ENCODE peak calls at places on chromosomes 4 and X, in five cellular contexts. H is H1, K is neuronal stem cell, Y is IMR-90, W is mesenchymal stem cell. M is an unnamed sample.

GRCh38 chr4:170030121-170030520 is 3.9 kb upstream of the MFAP3L start:
- DNase-seq in W (no peak), Y (no peak), H (no peak), K (no peak), M (no peak)

GRCh38 chr4:80587861-80588385 is 252.4 kb downstream of the CFAP299 start:
- DNase-seq in Y (no peak), W (no peak), K (no peak), H (no peak), M (no peak)

GRCh38 chr4:39587881-39588280 is 50.8 kb downstream of the SMIM14 start:
- DNase-seq in Y (peak), K (no peak), H (peak), W (peak), M (no peak)

GRCh38 chr4:17468638-17469221 is 43.2 kb downstream of the QDPR start:
- DNase-seq in Y (peak), K (peak), W (peak), H (no peak), M (no peak)

GRCh38 chr4:138308421-138308820 is 66.3 kb upstream of the SLC7A11 start:
- DNase-seq in W (peak), K (no peak), Y (peak), H (no peak), M (peak)

GRCh38 chrX:119155416-119156035 is 27.9 kb upstream of the KIAA1210 start:
- DNase-seq in Y (peak), H (no peak), W (peak), K (no peak), M (no peak)

GRCh38 chr4:133483600-133484246 is 334.6 kb downstream of the PCDH10 start:
- DNase-seq in K (no peak), H (no peak), Y (peak), W (peak), M (peak)

GRCh38 chr4:185219551-185220344 is 10.3 kb downstream of the SNX25 start:
- DNase-seq in Y (peak), H (no peak), K (no peak), W (peak), M (no peak)

GRCh38 chr4:66034671-66035070 is 364.4 kb upstream of the EPHA5 start:
- DNase-seq in Y (no peak), K (no peak), H (no peak), W (no peak), M (no peak)

GRCh38 chr4:139740531-139741041 is 75.0 kb downstream of the MGST2 start:
- DNase-seq in Y (peak), W (peak), H (peak), K (no peak), M (peak)

GRCh38 chr4:173530326-173531062 is 465 bp upstream of the HAND2 start:
- DNase-seq in K (no peak), W (no peak), Y (no peak), H (no peak), M (no peak)

GRCh38 chr4:137650051-137650450 is 117.8 kb upstream of the PCDH18 start:
- DNase-seq in Y (peak), W (peak), K (no peak), H (no peak), M (no peak)

GRCh38 chr4:76526585-76526990 is 91.6 kb downstream of the SHROOM3 start:
- DNase-seq in K (no peak), W (no peak), Y (no peak), H (no peak), M (peak)

GRCh38 chrX:110965409-110965808 is 130.6 kb upstream of the PAK3 start:
- DNase-seq in H (no peak), Y (no peak), W (no peak), K (no peak), M (peak)

GRCh38 chr4:176872461-176872860 is 79.7 kb upstream of the VEGFC start:
- DNase-seq in K (no peak), W (no peak), H (no peak), Y (peak), M (no peak)

GRCh38 chr4:85113706-85114105 is 147.2 kb upstream of the WDFY3 start:
- DNase-seq in Y (no peak), K (no peak), W (peak), H (no peak), M (no peak)

GRCh38 chrX:34810364-34810763 is 132.2 kb upstream of the FAM47B start:
- DNase-seq in W (peak), H (no peak), Y (peak), K (no peak), M (no peak)

DNA sequence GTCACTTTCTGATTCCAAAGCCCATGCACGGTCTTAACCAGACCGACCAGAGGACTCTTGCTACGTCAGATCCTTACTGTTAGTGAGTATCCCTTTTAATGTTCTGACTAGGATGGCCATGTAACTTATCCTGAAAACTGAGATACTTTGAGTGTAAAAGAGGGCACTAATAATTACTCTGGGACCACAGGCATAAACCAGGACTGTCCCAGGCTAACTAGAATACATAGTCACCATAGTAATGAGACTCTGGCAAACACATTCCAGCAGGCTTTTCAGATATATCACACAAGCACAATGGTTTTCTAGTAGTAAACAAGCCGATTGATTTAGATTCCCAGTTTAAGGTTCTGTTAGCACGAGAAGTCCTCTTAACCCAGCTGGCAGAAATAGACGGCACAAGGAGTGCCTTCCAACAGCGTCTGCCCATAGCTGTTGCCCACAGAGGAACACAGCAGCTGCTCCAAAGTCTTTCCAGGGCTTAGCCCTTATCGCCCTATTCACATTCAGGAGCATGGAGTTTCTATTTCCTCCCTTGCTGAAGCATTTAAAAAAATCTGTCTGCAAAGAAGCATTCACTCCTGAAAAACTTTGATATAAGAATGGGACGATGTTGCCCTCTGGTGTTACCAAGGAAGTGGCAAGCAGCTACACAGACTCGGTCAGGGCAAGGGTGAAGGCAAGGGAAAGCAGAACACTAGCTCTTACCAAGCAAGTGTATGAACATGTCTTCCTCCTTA is 92.4 kb downstream of the CXCL13 start:
- DNase-seq in Y (peak), K (no peak), W (peak), H (no peak), M (no peak)
- H3K4me2 ChIP-seq in Y (no peak), K (no peak), W (no peak), H (no peak), M (no peak)

GRCh38 chrX:63508668-63509067 is 157.5 kb upstream of the SPIN4 start:
- DNase-seq in H (no peak), Y (no peak), W (no peak), K (no peak), M (no peak)
- H3K4me3 ChIP-seq in H (no peak), Y (no peak), W (no peak), K (no peak), M (no peak)

DNA sequence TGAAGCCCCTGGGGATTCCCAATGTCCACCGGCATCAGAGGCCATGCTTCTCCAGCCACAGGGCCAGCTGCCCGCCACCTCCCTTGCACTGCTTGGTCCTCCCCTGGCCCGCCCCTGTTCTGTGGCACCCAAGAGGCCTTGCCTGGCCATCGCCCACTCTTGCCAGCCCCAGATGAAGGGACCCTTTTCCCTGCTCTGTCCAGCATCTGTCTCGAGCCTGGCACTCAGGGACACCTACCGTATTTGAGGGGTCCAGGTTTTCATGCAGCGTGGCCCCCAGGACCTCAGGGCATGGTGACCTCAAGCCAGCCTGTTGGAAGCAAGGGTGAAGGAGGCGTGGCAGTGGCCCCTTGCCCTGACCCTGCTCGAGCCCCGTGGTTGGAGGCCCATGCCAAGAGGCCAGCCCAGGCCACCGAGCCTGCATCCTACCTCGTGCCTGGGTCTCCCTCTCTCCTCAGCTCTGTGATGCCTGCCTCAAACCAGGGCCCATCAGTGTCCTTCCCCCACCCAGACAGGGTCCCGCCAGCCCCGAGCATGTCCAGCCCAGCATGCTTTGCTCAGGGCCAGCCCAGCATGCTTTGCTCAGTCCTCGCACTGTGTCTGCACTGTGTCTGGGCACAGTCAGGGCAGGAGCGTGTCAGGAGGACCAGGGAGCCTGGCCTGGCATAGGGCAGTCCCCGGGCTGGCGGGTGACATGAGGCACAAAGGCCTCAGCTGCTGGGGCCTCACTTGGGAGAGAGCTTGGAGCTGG is 14.3 kb upstream of the FGFR3 start:
- DNase-seq in K (no peak), W (no peak), Y (no peak), H (no peak), M (no peak)
- H3K14ac ChIP-seq in K (peak), W (no peak), Y (no peak), H (no peak), M (peak)

GRCh38 chrX:49840679-49841078 is 11.6 kb downstream of the PAGE4 start:
- DNase-seq in H (peak), K (peak), W (peak), Y (peak), M (peak)

GRCh38 chrX:49844622-49845021 is 15.5 kb downstream of the PAGE4 start:
- DNase-seq in W (no peak), K (no peak), Y (no peak), H (no peak), M (no peak)

GRCh38 chrX:49846004-49846403 is 16.9 kb downstream of the PAGE4 start:
- DNase-seq in W (peak), K (no peak), H (no peak), Y (no peak), M (no peak)

GRCh38 chrX:49846545-49846944 is 17.4 kb downstream of the PAGE4 start:
- DNase-seq in K (no peak), H (no peak), Y (no peak), W (no peak), M (no peak)

GRCh38 chrX:49842603-49843002 is 13.5 kb downstream of the PAGE4 start:
- DNase-seq in H (no peak), K (no peak), W (no peak), Y (no peak), M (no peak)
- H3K4me2 ChIP-seq in H (no peak), K (no peak), W (no peak), Y (no peak), M (no peak)

GRCh38 chr4:2797188-2797544 is 4.3 kb downstream of the SH3BP2 start:
- DNase-seq in K (no peak), Y (no peak), W (no peak), H (no peak), M (no peak)
- H3K4me3 ChIP-seq in K (no peak), Y (no peak), W (no peak), H (no peak), M (no peak)

DNA sequence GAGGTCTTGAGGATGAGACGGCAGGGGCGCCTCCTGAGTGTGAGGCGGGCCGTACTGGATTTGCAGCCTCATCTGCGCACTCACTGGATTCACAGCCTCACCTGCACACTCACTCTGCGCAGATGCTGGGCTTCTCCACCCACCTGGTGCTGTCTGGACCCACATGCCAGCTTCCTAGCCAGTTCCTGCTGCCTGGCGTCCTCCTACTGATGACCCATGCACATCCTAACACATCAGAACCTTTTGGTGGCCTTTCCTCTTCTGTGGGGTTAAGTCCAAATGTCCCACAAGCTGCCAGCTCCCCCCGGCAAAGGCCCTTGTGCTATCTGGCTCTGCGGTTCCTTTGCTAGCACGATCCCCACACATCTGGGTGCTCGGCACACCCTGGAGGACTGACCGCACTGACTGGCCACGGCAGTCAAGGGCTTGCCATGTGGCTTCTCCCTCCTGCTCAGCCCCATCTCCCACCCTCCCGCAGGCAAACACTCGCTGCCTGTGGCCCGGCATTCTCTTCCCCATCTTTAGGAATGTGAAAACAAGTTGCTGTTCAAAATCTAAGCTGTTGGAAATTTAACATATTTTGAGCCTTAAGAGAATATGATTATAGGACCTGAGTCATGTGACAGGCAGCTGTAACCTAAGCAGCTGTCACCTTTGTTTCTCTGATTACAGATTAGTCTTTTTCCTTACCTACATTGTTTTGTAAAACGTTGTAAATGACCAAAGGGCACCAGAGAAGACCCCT is 39.4 kb upstream of the AFAP1 start:
- DNase-seq in H (peak), W (no peak), Y (no peak), K (no peak), M (peak)
- H3K14ac ChIP-seq in H (no peak), W (no peak), Y (peak), K (peak), M (no peak)

DNA sequence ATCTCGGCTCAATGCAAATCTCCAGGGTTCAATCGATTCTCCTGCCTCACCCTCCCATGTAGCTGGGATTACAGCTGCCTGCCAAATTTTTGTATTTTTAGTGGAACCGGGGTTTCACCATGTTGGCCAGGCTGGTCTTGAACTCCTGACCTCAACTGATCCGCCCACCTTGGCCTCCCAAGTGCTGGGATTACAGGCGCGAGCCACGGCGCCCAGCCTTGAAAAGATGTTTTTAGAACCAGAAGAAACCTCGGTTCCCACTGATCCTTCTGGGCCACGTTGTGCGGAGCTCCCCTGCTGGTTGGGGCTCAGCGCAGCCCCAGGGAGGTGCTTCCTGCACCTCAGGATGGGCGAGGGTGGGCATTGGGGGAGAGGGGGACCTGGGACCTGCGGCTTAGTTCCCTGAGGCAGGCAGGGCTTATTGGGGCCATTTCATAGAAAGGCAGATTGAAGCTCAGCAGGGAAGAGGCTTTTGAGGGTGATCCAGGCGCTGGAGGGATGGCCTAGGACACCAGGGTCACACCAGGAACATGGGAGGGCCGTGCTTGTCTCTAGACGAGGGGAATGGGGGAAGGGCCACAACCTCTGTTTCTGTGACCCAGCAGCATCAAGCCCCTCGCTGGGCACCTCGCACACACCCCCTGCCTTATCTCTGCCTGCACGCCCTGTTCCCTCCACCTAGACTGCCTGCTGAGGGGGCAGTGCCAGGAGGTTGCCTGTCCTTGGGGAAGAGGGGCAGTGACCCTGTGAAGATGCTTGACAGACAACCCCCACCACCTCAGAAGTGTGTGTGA is 6.3 kb upstream of the ADD1 start:
- DNase-seq in Y (no peak), W (no peak), K (no peak), H (peak), M (no peak)
- H3K4me2 ChIP-seq in Y (no peak), W (no peak), K (no peak), H (peak), M (no peak)